ENCODE peak calls at places on chromosome 2, in nine cellular contexts. M is nephron progenitor cell; D is choroid plexus epithelial cell; V is heart left ventricle; G is ELR; I is C1 segment of cervical spinal cord; A is naive thymus-derived CD4-positive, alpha-beta T cell; Z is mesothelial cell of epicardium; F is glutamatergic neuron. L is an unnamed sample.

GRCh38 chr2:203237501-203238238 is 1.1 kb upstream of the CYP20A1 start:
- DNase-seq in A (no peak), I (no peak), Z (no peak), G (no peak), F (no peak), V (no peak), D (no peak), M (no peak), L (no peak)

GRCh38 chr2:105809099-105809473 is 64.4 kb downstream of the NCK2 start:
- DNase-seq in Z (no peak), D (no peak), M (no peak), I (no peak), V (no peak), G (peak), F (no peak), A (no peak), L (no peak)

GRCh38 chr2:98093611-98094010 is 6.6 kb downstream of the VWA3B start:
- DNase-seq in D (no peak), G (no peak), M (no peak), A (no peak), F (no peak), I (no peak), V (no peak), Z (no peak), L (no peak)

GRCh38 chr2:226991663-226992062 is 155.8 kb downstream of the RHBDD1 start:
- DNase-seq in M (no peak), V (no peak), A (no peak), D (no peak), F (no peak), Z (no peak), I (no peak), G (no peak), L (no peak)

GRCh38 chr2:74893332-74893731 is 59.4 kb downstream of the HK2 start:
- DNase-seq in Z (no peak), D (peak), G (peak), V (no peak), M (no peak), A (no peak), F (no peak), I (no peak), L (no peak)

GRCh38 chr2:240982821-240983281 is 15.6 kb upstream of the SNED1 start:
- DNase-seq in F (no peak), Z (no peak), G (no peak), M (no peak), V (peak), I (no peak), A (no peak), D (no peak), L (no peak)

GRCh38 chr2:233119123-233119522 is 59.0 kb downstream of the INPP5D start:
- DNase-seq in I (no peak), V (no peak), M (no peak), D (no peak), A (no peak), Z (no peak), F (no peak), G (no peak), L (no peak)

GRCh38 chr2:43102366-43103092 is 123.9 kb downstream of the ZFP36L2 start:
- DNase-seq in M (no peak), V (peak), Z (no peak), I (no peak), D (peak), F (no peak), G (no peak), A (no peak), L (no peak)

GRCh38 chr2:218781691-218782528 is at the start of gene CYP27A1:
- DNase-seq in G (peak), F (peak), M (peak), D (peak), V (peak), Z (peak), I (peak), A (no peak), L (peak)

GRCh38 chr2:45004569-45005181 is 4.6 kb downstream of the SIX2 start:
- DNase-seq in G (no peak), F (peak), I (no peak), A (no peak), M (peak), Z (no peak), D (no peak), V (no peak), L (no peak)

GRCh38 chr2:188677182-188677581 is 297.0 kb upstream of the COL3A1 start:
- DNase-seq in G (peak), M (no peak), I (no peak), F (no peak), A (no peak), Z (no peak), D (no peak), V (no peak), L (no peak)

GRCh38 chr2:159968282-159968900 is 94.0 kb downstream of the PLA2R1 start:
- DNase-seq in M (peak), I (no peak), D (peak), V (peak), F (no peak), Z (peak), A (no peak), G (peak), L (peak)

GRCh38 chr2:176483901-176484568 is 214.8 kb downstream of the MTX2 start:
- DNase-seq in G (no peak), I (no peak), V (no peak), F (no peak), A (no peak), M (no peak), Z (no peak), D (no peak), L (no peak)

GRCh38 chr2:110993557-110994231 is 127.0 kb upstream of the BCL2L11 start:
- DNase-seq in M (no peak), F (no peak), I (no peak), G (no peak), D (no peak), Z (no peak), A (no peak), V (no peak), L (no peak)

GRCh38 chr2:217520361-217521010 is 482.3 kb downstream of the TNS1 start:
- DNase-seq in I (no peak), Z (no peak), A (no peak), V (no peak), D (peak), F (no peak), G (peak), M (no peak), L (no peak)

GRCh38 chr2:120472891-120473309 is 127.0 kb downstream of the INHBB start:
- DNase-seq in Z (no peak), M (no peak), F (no peak), A (no peak), I (no peak), G (no peak), D (no peak), V (no peak), L (no peak)

GRCh38 chr2:84801816-84802215 is 79.1 kb downstream of the TRABD2A start:
- DNase-seq in G (no peak), D (no peak), M (no peak), V (no peak), F (no peak), I (no peak), Z (no peak), A (no peak), L (no peak)

GRCh38 chr2:86038291-86039081 is 67.2 kb downstream of the POLR1A start:
- DNase-seq in F (no peak), I (no peak), A (peak), M (no peak), G (peak), Z (no peak), V (no peak), D (peak), L (peak)

GRCh38 chr2:196431076-196431475 is 208.4 kb upstream of the CCDC150 start:
- DNase-seq in Z (no peak), I (no peak), V (no peak), D (peak), G (no peak), A (no peak), M (no peak), F (no peak), L (no peak)

GRCh38 chr2:98761909-98762308 is 31.0 kb upstream of the MGAT4A start:
- DNase-seq in G (no peak), A (no peak), V (no peak), Z (no peak), F (no peak), D (no peak), I (no peak), M (no peak), L (no peak)

GRCh38 chr2:9206991-9207640 is 504 bp downstream of the ASAP2 start:
- DNase-seq in V (peak), F (peak), Z (peak), I (no peak), D (peak), A (no peak), M (no peak), G (peak), L (no peak)

GRCh38 chr2:105568323-105568610 is 169.4 kb upstream of the FHL2 start:
- DNase-seq in G (no peak), M (no peak), A (peak), Z (no peak), V (no peak), I (no peak), D (peak), F (no peak), L (no peak)

GRCh38 chr2:205011031-205011430 is 465.8 kb downstream of the PARD3B start:
- DNase-seq in F (peak), I (no peak), G (no peak), D (no peak), Z (no peak), M (no peak), V (no peak), A (no peak), L (no peak)

GRCh38 chr2:8307779-8308178 is 374.1 kb upstream of the ID2 start:
- DNase-seq in F (no peak), Z (no peak), A (no peak), I (no peak), V (no peak), G (no peak), D (no peak), M (no peak), L (no peak)